ENCODE peak calls at places on chromosomes 5 and 9, in five cellular contexts. J is uterus, L is lower leg skin, A is IMR-90, T is body of pancreas. I is an unnamed sample.
A peak's percentile ranks its signal among the peaks of the same experiment; 100 is the strongest.

GRCh38 chr5:76808142-76808691 is 10.6 kb upstream of the F2RL1 start:
- DNase-seq in A (no peak), L (no peak), J (no peak), T (no peak), I (no peak)

GRCh38 chr5:39205550-39205949 is 13.8 kb downstream of the FYB1 start:
- DNase-seq in L (no peak), T (no peak), J (no peak), A (no peak), I (no peak)

GRCh38 chr9:19985081-19985480 is 196.2 kb upstream of the SLC24A2 start:
- DNase-seq in T (no peak), L (no peak), A (no peak), J (no peak), I (no peak)

GRCh38 chr5:121890297-121890858 is 38.7 kb downstream of the FTMT start:
- DNase-seq in A (no peak), T (no peak), L (no peak), J (no peak), I (no peak)

GRCh38 chr9:114677418-114677817 is 4.6 kb downstream of the TEX48 start:
- DNase-seq in A (peak; percentile 100), J (peak; percentile 50), L (no peak), T (no peak), I (no peak)

GRCh38 chr5:38462972-38463633 is 93.3 kb downstream of the LIFR start:
- DNase-seq in L (no peak), T (no peak), A (peak; percentile 65), J (no peak), I (no peak)

GRCh38 chr5:111117149-111117548 is 25.0 kb downstream of the WDR36 start:
- DNase-seq in L (no peak), T (no peak), J (no peak), A (no peak), I (no peak)

GRCh38 chr9:29555452-29555851 is 1982.2 kb upstream of the C9orf72 start:
- DNase-seq in A (no peak), L (no peak), T (no peak), J (no peak), I (no peak)

GRCh38 chr9:128108784-128109709 is 18.5 kb downstream of the PTGES2 start:
- DNase-seq in A (no peak), T (peak; percentile 7), J (no peak), L (no peak), I (peak; percentile 47)

GRCh38 chr5:5933651-5934050 is 444.7 kb downstream of the MED10 start:
- DNase-seq in J (no peak), T (no peak), L (no peak), A (no peak), I (no peak)

GRCh38 chr9:80158150-80158549 is 586.4 kb downstream of the TLE4 start:
- DNase-seq in J (no peak), T (no peak), A (no peak), L (no peak), I (no peak)

GRCh38 chr5:160470437-160471341 is 49.0 kb downstream of the PTTG1 start:
- DNase-seq in J (peak; percentile 15), A (peak; percentile 58), L (no peak), T (no peak), I (no peak)

GRCh38 chr5:160469156-160470144 is 47.8 kb downstream of the PTTG1 start:
- DNase-seq in T (no peak), A (no peak), J (no peak), L (no peak), I (no peak)

GRCh38 chr5:160471761-160472160 is 50.1 kb downstream of the PTTG1 start:
- DNase-seq in J (no peak), A (no peak), T (no peak), L (no peak), I (no peak)

GRCh38 chr5:160473736-160474483 is 52.3 kb downstream of the PTTG1 start:
- DNase-seq in L (no peak), T (no peak), J (no peak), A (no peak), I (no peak)

DNA sequence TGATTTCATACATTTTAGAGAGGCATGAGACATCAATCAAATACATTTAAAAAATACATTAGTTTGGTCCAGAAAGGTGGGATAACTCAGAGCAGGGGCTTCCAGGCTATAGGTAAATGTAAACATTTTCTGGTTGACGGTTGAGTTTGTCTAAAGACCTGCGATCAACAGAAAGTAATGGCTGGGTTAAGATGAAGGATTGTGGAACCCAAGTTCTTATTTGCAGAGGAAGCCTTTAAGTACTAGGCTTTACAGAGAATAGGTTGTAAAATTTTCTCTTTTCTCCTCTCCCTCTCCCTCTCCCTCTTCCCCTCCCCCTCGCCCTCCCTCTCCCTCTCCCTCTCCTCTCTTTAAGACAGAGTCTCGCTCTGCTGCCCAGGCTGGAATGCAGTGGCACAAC is 50.8 kb downstream of the PTTG1 start:
- DNase-seq in J (no peak), A (no peak), L (no peak), T (no peak), I (no peak)
- TF ChIP-seq POLR2A in J (no peak), A (no peak), L (no peak), T (no peak), I (no peak)

DNA sequence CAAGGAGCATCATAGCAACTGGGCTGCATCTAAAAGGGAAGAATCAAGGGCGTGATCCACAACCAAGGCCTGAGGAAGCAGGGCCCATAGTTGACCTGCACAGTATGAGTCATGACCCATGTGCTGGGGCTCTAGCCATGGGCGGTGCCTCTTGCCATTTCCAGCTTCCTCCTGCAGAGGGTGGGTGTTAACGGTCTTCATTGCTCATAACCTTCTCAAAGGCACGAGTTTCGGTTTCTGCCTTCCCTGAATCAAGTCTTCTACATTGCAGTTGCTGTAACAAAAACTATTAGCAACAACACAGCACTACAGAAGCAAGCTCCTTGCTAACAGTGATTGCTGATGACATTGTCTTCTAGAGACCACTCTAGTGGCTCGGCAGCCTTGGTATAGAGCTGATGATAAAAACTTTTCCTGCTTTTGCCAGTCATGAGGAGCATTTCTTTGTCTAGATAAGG is 66.9 kb downstream of the CTSL start:
- DNase-seq in T (peak; percentile 36), J (peak; percentile 65), A (peak; percentile 43), L (peak; percentile 93), I (peak; percentile 21)
- TF ChIP-seq POLR2A in T (no peak), J (no peak), A (no peak), L (no peak), I (no peak)

DNA sequence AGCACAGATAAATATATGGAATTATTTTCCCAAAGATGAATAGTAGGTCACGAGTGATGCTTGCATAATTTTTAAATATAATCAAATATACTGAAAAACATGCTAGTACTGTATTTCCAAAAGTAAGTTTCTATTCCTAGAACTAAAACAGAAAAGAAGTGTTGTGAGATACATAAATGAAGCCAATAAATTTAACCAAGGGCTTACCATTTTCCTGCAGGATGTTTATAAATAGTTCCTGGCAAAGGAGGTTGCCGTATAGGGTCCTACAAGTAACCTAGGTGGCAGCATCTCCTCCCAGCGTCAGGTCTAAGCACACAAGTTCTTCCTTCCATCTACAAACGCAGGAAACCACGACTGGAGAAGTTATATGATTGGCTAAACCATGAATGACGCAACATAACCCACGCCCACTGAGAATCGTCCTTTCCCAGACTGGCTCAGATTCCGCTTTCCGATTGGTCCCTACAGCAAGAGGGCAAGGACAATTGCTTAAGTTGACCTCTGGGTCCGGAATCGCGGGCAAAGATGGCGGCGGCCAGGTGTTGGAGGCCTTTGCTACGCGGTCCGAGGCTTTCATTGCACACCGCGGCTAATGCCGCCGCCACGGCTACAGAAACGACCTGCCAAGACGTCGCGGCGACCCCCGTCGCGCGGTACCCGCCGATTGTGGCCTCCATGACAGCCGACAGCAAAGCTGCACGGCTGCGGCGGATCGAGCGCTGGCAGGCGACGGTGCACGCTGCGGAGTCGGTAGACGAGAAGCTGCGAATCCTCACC is at the start of gene MRPS30:
- DNase-seq in T (peak; percentile 93), L (peak; percentile 97), J (peak; percentile 95), A (peak; percentile 99), I (peak; percentile 94)
- TF ChIP-seq POLR2A in T (no peak), L (no peak), J (peak; percentile 55), A (peak; percentile 46), I (peak; percentile 45)

GRCh38 chr5:421901-422300 is 21.1 kb upstream of the EXOC3 start:
- DNase-seq in A (no peak), J (no peak), L (peak; percentile 71), T (no peak), I (no peak)
- TF ChIP-seq POLR2A in A (no peak), J (no peak), L (no peak), T (no peak), I (no peak)

DNA sequence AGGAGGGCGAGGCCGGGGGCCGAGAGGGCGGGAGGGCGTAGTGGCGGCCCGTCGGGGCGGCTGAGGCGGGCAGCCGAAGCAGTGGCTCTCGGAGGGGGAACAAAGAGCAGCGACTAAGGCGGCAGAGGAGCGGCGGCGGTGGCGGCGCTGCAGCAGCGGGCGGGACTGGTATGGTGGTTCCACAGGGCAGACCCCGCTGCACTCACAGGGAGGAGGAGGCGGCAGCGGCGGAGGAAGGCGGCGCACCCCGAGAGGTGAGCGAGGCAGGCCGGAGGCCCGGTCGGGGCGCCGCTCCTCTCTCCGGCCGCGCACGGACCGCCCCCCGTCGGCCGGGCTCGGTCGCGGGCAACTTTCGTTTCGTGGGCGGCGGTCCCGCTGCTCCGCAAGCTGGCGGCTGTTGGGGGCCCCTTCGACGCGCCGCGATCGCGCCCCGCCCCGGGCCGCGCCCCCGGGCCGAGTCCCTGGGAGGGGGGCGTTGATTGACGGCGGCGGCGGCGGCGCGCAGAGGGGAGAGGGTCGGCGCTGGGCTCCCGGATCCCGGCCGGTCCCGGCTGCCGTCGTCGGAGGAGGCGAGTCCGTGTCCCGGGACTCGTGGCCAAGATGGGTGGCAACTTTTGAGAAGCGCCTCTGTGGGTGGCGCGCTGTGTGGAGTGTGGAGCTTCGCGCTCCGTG is 467 bp downstream of the CNOT6 start:
- DNase-seq in J (no peak), T (peak; percentile 44), A (no peak), L (peak; percentile 88), I (peak; percentile 47)
- TF ChIP-seq POLR2A in J (no peak), T (peak; percentile 28), A (no peak), L (no peak), I (no peak)

GRCh38 chr9:4384750-4385149 is 84.9 kb upstream of the GLIS3 start:
- DNase-seq in A (no peak), T (no peak), J (no peak), L (no peak), I (no peak)

GRCh38 chr9:4381744-4382143 is 81.9 kb upstream of the GLIS3 start:
- DNase-seq in A (no peak), L (no peak), T (no peak), J (no peak), I (no peak)

GRCh38 chr9:4375424-4376195 is 75.7 kb upstream of the GLIS3 start:
- DNase-seq in T (no peak), J (no peak), A (peak; percentile 82), L (no peak), I (no peak)

GRCh38 chr9:4382722-4383317 is 83.0 kb upstream of the GLIS3 start:
- DNase-seq in L (no peak), T (no peak), A (peak; percentile 23), J (no peak), I (no peak)

GRCh38 chr9:4380406-4380805 is 80.5 kb upstream of the GLIS3 start:
- DNase-seq in A (no peak), J (no peak), T (no peak), L (no peak), I (no peak)
- TF ChIP-seq POLR2A in A (no peak), J (no peak), T (no peak), L (no peak), I (no peak)